ENCODE peak calls at places on chromosomes 12 and 14, in five cellular contexts. O is A549, J is IMR-90, D is PC-3, W is neuronal stem cell. Z is an unnamed sample. For H3K4me1, the result is how much of the 10 kb centered on the place peaks cover.

GRCh38 chr14:68663385-68664076 is 129.3 kb downstream of the ZFP36L1 start:
- DNase-seq in W (no peak), J (peak), D (no peak), O (no peak), Z (no peak)

GRCh38 chr12:131860472-131861260 is 32.5 kb downstream of the MMP17 start:
- DNase-seq in J (peak), O (peak), D (peak), W (peak), Z (peak)

GRCh38 chr12:12376636-12377448 is 20.0 kb downstream of the BORCS5 start:
- DNase-seq in J (peak), D (peak), W (peak), O (peak), Z (peak)

GRCh38 chr14:99058542-99058941 is 213.5 kb downstream of the BCL11B start:
- DNase-seq in D (no peak), J (no peak), O (no peak), W (no peak), Z (no peak)

GRCh38 chr12:131736807-131737484 is 26.1 kb downstream of the SFSWAP start:
- DNase-seq in D (peak), W (no peak), O (peak), J (peak), Z (peak)

GRCh38 chr12:71848212-71848611 is 8.7 kb downstream of the TBC1D15 start:
- DNase-seq in D (peak), O (no peak), W (no peak), J (no peak), Z (no peak)

GRCh38 chr12:53300187-53300586 is 692 bp downstream of the MYG1 start:
- DNase-seq in O (peak), J (peak), D (no peak), W (no peak), Z (peak)

GRCh38 chr12:120574106-120574505 is 7.1 kb downstream of the POP5 start:
- DNase-seq in J (no peak), D (no peak), O (no peak), W (no peak), Z (no peak)

GRCh38 chr14:104297721-104298401 is 159.5 kb downstream of the KIF26A start:
- DNase-seq in J (no peak), W (no peak), O (no peak), D (no peak), Z (no peak)

GRCh38 chr14:95165517-95165916 is 8.2 kb upstream of the DICER1 start:
- DNase-seq in W (no peak), O (no peak), J (no peak), D (no peak), Z (no peak)

GRCh38 chr14:101588286-101588975 is 27.1 kb downstream of the DIO3 start:
- DNase-seq in J (no peak), O (no peak), D (no peak), W (no peak), Z (no peak)

GRCh38 chr14:65850429-65851145 is 438.1 kb downstream of the FUT8 start:
- DNase-seq in W (no peak), J (no peak), O (no peak), D (peak), Z (no peak)

GRCh38 chr14:32667791-32668190 is 270.9 kb upstream of the NPAS3 start:
- DNase-seq in J (no peak), D (peak), W (no peak), O (peak), Z (no peak)

GRCh38 chr14:24310666-24311604 is at the start of gene LTB4R:
- DNase-seq in D (no peak), O (no peak), W (no peak), J (peak), Z (peak)

GRCh38 chr14:95523051-95523817 is 6.8 kb upstream of the SYNE3 start:
- DNase-seq in J (peak), W (no peak), D (peak), O (no peak), Z (no peak)

GRCh38 chr12:24500466-24501232 is 448.3 kb downstream of the BCAT1 start:
- DNase-seq in D (no peak), W (no peak), O (no peak), J (peak), Z (peak)

GRCh38 chr14:59133202-59133601 is 55.3 kb upstream of the DAAM1 start:
- DNase-seq in W (no peak), D (peak), O (no peak), J (no peak), Z (peak)

DNA sequence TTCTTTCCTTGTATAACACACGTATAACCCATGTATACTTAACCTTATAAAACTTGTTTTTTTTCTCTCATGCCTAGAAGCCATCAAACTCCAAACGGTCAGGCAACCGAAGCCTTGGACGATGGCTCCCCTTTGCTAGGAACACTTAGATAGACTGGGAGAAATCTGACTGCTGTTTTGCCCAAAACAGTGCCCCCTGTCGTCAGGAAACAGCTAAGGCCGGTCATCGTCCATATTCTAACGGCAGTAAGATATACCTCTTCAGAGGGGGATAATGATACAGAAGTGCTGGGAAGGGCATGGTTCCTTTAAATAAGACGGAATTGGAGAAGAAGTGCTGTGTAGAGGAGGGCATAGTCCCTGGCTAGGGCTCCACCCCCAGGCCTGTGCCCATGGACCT is 130.5 kb downstream of the SLC41A2 start:
- DNase-seq in J (no peak), D (peak), O (no peak), W (no peak), Z (peak)
- H3K4me1 ChIP-seq in J (under half), D (under half), O (under half), W (under half), Z (under half)

DNA sequence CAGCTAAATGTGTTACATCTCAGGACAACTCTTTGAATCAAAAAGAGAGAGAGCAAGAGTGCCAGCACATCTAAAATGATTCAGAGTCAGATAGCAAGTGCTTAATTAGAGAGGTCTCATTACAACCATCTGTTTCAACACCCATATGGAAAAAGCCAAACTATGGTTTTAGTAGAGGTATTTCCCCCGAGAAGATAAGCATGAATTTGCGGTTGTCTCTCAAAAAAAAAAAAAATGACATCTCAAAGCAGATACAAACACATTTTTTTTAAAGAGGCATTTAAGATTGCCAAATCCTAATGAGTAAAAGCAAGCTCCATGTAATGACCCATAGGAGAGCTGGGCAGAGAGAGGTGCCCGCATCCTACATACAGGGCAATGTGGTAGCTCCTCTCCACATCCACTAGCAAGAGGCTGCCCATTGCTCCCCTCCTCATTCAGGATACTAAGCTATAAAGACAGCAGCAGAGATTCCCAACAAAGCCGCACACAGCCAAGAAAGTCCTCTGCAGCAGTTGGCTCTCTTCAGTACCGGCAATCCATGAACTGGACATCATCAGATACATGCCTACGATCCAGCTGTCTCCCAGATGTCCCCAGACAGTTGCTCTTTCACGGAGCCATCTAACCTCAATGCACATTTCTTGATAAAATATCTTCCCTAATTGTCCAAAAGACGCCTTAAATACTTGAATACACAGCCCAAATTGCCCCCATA is 100.4 kb downstream of the EFCAB11 start:
- DNase-seq in J (no peak), W (no peak), D (no peak), O (no peak), Z (no peak)
- H3K4me2 ChIP-seq in J (no peak), W (no peak), D (no peak), O (no peak), Z (no peak)

GRCh38 chr14:34465069-34465859 is 3.2 kb upstream of the SPTSSA start:
- DNase-seq in W (no peak), O (peak), D (peak), J (peak), Z (peak)
- H3K4me1 ChIP-seq in W (under half), O (under half), D (under half), J (under half), Z (under half)

GRCh38 chr12:54569995-54570531 is 18.4 kb downstream of the PPP1R1A start:
- DNase-seq in O (no peak), W (no peak), D (no peak), J (no peak), Z (no peak)

GRCh38 chr12:54572881-54573280 is 15.6 kb downstream of the PPP1R1A start:
- DNase-seq in O (peak), D (no peak), W (no peak), J (no peak), Z (peak)

GRCh38 chr12:54571857-54572195 is 16.6 kb downstream of the PPP1R1A start:
- DNase-seq in D (no peak), J (no peak), W (no peak), O (no peak), Z (no peak)

GRCh38 chr12:54569072-54569471 is 19.4 kb downstream of the PPP1R1A start:
- DNase-seq in W (no peak), O (no peak), D (no peak), J (no peak), Z (no peak)

DNA sequence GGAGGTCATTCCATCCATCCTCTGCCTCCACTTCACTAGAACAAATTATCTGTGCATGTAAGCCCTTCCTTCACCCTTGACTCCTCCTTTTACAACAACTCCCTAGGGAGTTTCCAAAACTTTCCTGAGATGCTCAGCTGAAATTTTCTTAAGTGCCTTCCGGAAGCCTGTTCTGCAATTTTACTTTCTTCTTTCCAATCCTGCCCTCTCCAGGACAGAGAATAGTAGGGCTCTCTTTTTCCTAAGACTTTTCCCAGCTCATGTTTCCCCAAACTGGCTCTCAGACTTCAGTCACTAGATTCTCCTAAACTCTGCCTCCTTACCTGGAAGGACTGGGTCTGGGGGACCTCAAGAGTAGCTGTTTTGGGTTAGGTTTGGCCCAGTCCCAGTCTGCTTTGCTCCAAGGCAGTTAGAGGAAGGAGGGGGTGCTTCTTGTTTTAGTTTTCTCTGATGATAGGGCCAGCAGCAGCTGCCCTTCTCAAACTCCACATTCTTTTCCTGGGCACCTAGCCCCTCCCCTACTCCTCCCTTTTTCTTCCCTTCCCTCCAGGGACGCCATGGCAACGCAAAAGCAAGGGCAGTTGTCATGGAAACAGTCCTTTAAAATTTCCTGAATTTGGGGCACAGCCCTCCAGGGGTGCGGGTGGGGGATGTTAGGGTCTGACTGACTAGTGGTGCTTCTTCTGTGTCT is 17.1 kb downstream of the PPP1R1A start:
- DNase-seq in D (no peak), J (no peak), O (no peak), W (peak), Z (peak)
- H3K4me2 ChIP-seq in D (no peak), J (no peak), O (no peak), W (peak), Z (peak)

GRCh38 chr12:9133243-9133938 is 17.7 kb upstream of the A2M start:
- DNase-seq in O (no peak), D (no peak), J (no peak), W (no peak), Z (no peak)
- H3K4me1 ChIP-seq in O (under half), D (under half), J (under half), W (under half), Z (under half)

GRCh38 chr12:104219908-104220404 is 4.4 kb downstream of the TXNRD1 start:
- DNase-seq in J (peak), W (no peak), D (peak), O (peak), Z (no peak)

GRCh38 chr12:104226672-104227071 is 11.1 kb downstream of the TXNRD1 start:
- DNase-seq in O (no peak), D (peak), J (peak), W (no peak), Z (no peak)

GRCh38 chr12:104220931-104221330 is 5.4 kb downstream of the TXNRD1 start:
- DNase-seq in J (no peak), W (no peak), O (no peak), D (no peak), Z (no peak)

GRCh38 chr12:104222981-104223380 is 7.4 kb downstream of the TXNRD1 start:
- DNase-seq in W (no peak), J (no peak), O (no peak), D (no peak), Z (no peak)

GRCh38 chr12:104223599-104224168 is 8.1 kb downstream of the TXNRD1 start:
- DNase-seq in W (no peak), D (no peak), O (peak), J (no peak), Z (no peak)
- H3K4me2 ChIP-seq in W (no peak), D (no peak), O (peak), J (no peak), Z (no peak)

GRCh38 chr12:15978431-15978950 is 67.4 kb downstream of the DERA start:
- DNase-seq in O (no peak), J (peak), W (no peak), D (peak), Z (no peak)
- H3K4me1 ChIP-seq in O (under half), J (under half), W (under half), D (under half), Z (under half)

Z was measured in GM23338.